ENCODE peak calls at places on chromosomes 1 and 21, in seven cellular contexts. U, Z, T, A, D, I and Q are unnamed samples.
A peak's percentile ranks its signal among the peaks of the same experiment; 100 is the strongest.

GRCh38 chr1:78301141-78301540 is 189.6 kb upstream of the PTGFR start:
- DNase-seq in A (no peak), I (peak; percentile 44), Z (no peak), T (no peak), U (no peak), D (no peak), Q (no peak)

GRCh38 chr1:111222308-111223125 is 5.0 kb upstream of the CHI3L2 start:
- DNase-seq in T (peak; percentile 38), A (peak; percentile 85), U (no peak), I (peak; percentile 81), Z (peak; percentile 62), D (peak; percentile 73), Q (peak; percentile 70)

GRCh38 chr1:47618830-47619229 is 181.0 kb downstream of the FOXD2 start:
- DNase-seq in D (no peak), A (no peak), I (no peak), Z (no peak), U (no peak), T (no peak), Q (no peak)

GRCh38 chr1:205028954-205029353 is 14.1 kb upstream of the CNTN2 start:
- DNase-seq in T (no peak), U (no peak), A (no peak), D (no peak), Z (no peak), I (no peak), Q (no peak)

GRCh38 chr21:39136711-39137110 is 46.5 kb downstream of the PSMG1 start:
- DNase-seq in Z (no peak), D (no peak), T (no peak), U (no peak), A (no peak), I (peak; percentile 40), Q (no peak)

GRCh38 chr1:18475234-18475633 is 5.5 kb upstream of the KLHDC7A start:
- DNase-seq in T (no peak), A (no peak), Z (no peak), D (no peak), I (no peak), U (no peak), Q (no peak)

GRCh38 chr1:201468844-201469644 is at the start of gene PHLDA3:
- DNase-seq in I (peak; percentile 97), Z (peak; percentile 87), D (peak; percentile 77), T (no peak), U (peak; percentile 71), A (peak; percentile 83), Q (no peak)

GRCh38 chr1:89608627-89609338 is 24.1 kb upstream of the LRRC8C start:
- DNase-seq in Z (no peak), D (peak; percentile 79), A (peak; percentile 29), I (no peak), U (no peak), T (no peak), Q (peak; percentile 53)

GRCh38 chr1:52552236-52552504 is 722 bp downstream of the TUT4 start:
- DNase-seq in D (peak; percentile 84), T (no peak), Z (peak; percentile 40), U (peak; percentile 25), A (peak; percentile 58), I (peak; percentile 71), Q (peak; percentile 86)

GRCh38 chr1:151814971-151815545 is 9.8 kb upstream of the LINGO4 start:
- DNase-seq in A (no peak), D (no peak), I (no peak), T (no peak), Z (no peak), U (no peak), Q (no peak)

GRCh38 chr1:36157115-36157903 is 1.3 kb downstream of the MAP7D1 start:
- DNase-seq in Z (peak; percentile 56), D (no peak), U (no peak), T (no peak), I (peak; percentile 55), A (no peak), Q (no peak)

GRCh38 chr1:66552829-66553228 is 18.9 kb downstream of the SGIP1 start:
- DNase-seq in Z (no peak), A (no peak), I (no peak), T (no peak), D (no peak), U (no peak), Q (no peak)

GRCh38 chr1:177351361-177352108 is 180.8 kb downstream of the BRINP2 start:
- DNase-seq in Z (no peak), D (no peak), A (peak; percentile 61), U (no peak), T (no peak), I (peak; percentile 16), Q (no peak)

GRCh38 chr1:156091610-156092009 is 9.3 kb upstream of the MEX3A start:
- DNase-seq in T (no peak), A (no peak), D (no peak), U (no peak), Z (no peak), I (no peak), Q (no peak)

GRCh38 chr21:28253378-28253777 is 739.3 kb downstream of the LTN1 start:
- DNase-seq in U (peak; percentile 13), D (no peak), A (no peak), T (no peak), I (peak; percentile 83), Z (peak; percentile 47), Q (no peak)